ENCODE peak calls at places on chromosome 6, in six cellular contexts. X, U, A, O, Y and R are unnamed samples.
A peak's percentile ranks its signal among the peaks of the same experiment; 100 is the strongest.

GRCh38 chr6:8839626-8840025 is 404.3 kb upstream of the SLC35B3 start:
- DNase-seq in Y (no peak), U (no peak), X (no peak), A (no peak), O (no peak), R (peak; percentile 15)

GRCh38 chr6:30171677-30172471 is 8.5 kb downstream of the TRIM15 start:
- DNase-seq in Y (peak; percentile 30), X (peak; percentile 86), A (no peak), O (peak; percentile 17), U (peak; percentile 86), R (no peak)

GRCh38 chr6:11854418-11855165 is 76.0 kb upstream of the ADTRP start:
- DNase-seq in Y (peak; percentile 82), A (peak; percentile 89), O (no peak), X (no peak), U (no peak), R (no peak)

GRCh38 chr6:106084106-106084963 is 1.8 kb upstream of the PRDM1 start:
- DNase-seq in A (peak; percentile 92), U (peak; percentile 75), O (no peak), X (peak; percentile 93), Y (peak; percentile 90), R (no peak)

GRCh38 chr6:161301338-161301737 is 27.5 kb upstream of the AGPAT4 start:
- DNase-seq in Y (peak; percentile 81), O (no peak), X (no peak), A (peak; percentile 63), U (no peak), R (peak; percentile 71)

GRCh38 chr6:27130668-27131428 is 116.7 kb upstream of the PRSS16 start:
- DNase-seq in Y (no peak), U (no peak), A (no peak), O (no peak), X (no peak), R (no peak)

GRCh38 chr6:35165630-35166071 is 24.5 kb upstream of the TCP11 start:
- DNase-seq in O (no peak), Y (no peak), X (no peak), U (no peak), A (peak; percentile 87), R (peak; percentile 45)

GRCh38 chr6:84685983-84686584 is 78.3 kb downstream of the TBX18 start:
- DNase-seq in A (peak; percentile 16), U (no peak), Y (no peak), X (peak; percentile 70), O (no peak), R (peak; percentile 52)

GRCh38 chr6:169689247-169689646 is 12.6 kb downstream of the WDR27 start:
- DNase-seq in U (no peak), X (no peak), A (peak; percentile 88), O (no peak), Y (peak; percentile 68), R (peak; percentile 69)

GRCh38 chr6:138001750-138002349 is 105.4 kb downstream of the PERP start:
- DNase-seq in Y (peak; percentile 53), X (peak; percentile 53), A (peak; percentile 53), O (peak; percentile 37), U (no peak), R (peak; percentile 52)

GRCh38 chr6:160146454-160147145 is 25.0 kb downstream of the SLC22A1 start:
- DNase-seq in O (no peak), Y (no peak), U (no peak), X (no peak), A (no peak), R (peak; percentile 39)

GRCh38 chr6:3326179-3326971 is 67.6 kb downstream of the PSMG4 start:
- DNase-seq in Y (no peak), X (peak; percentile 64), U (no peak), A (no peak), O (no peak), R (peak; percentile 81)

GRCh38 chr6:28008053-28008452 is 51.0 kb downstream of the OR2B6 start:
- DNase-seq in A (no peak), X (no peak), U (no peak), Y (no peak), O (no peak), R (no peak)

GRCh38 chr6:134750669-134751068 is 199.2 kb downstream of the ALDH8A1 start:
- DNase-seq in U (no peak), Y (peak; percentile 26), X (no peak), O (no peak), A (peak; percentile 48), R (no peak)

GRCh38 chr6:104460759-104461530 is 398.8 kb downstream of the HACE1 start:
- DNase-seq in X (no peak), O (no peak), Y (no peak), U (no peak), A (no peak), R (no peak)

GRCh38 chr6:150689900-150690590 is 90.4 kb downstream of the PLEKHG1 start:
- DNase-seq in U (no peak), Y (no peak), A (no peak), O (no peak), X (no peak), R (no peak)

GRCh38 chr6:11288065-11288464 is 55.6 kb upstream of the NEDD9 start:
- DNase-seq in U (no peak), A (no peak), Y (no peak), O (no peak), X (no peak), R (no peak)

GRCh38 chr6:23446394-23447001 is 679.5 kb upstream of the NRSN1 start:
- DNase-seq in X (peak; percentile 49), A (peak; percentile 76), O (no peak), U (no peak), Y (peak; percentile 62), R (no peak)

GRCh38 chr6:11609324-11610071 is 71.9 kb downstream of the TMEM170B start:
- DNase-seq in Y (peak; percentile 89), X (peak; percentile 68), A (peak; percentile 85), O (no peak), U (no peak), R (peak; percentile 78)

GRCh38 chr6:55438217-55438616 is 110.9 kb downstream of the GFRAL start:
- DNase-seq in U (no peak), A (no peak), O (no peak), X (no peak), Y (no peak), R (no peak)

GRCh38 chr6:52143551-52143950 is 42.6 kb upstream of the IL17A start:
- DNase-seq in A (no peak), U (no peak), Y (no peak), X (no peak), O (no peak), R (no peak)

GRCh38 chr6:2196079-2196679 is 49.2 kb downstream of the GMDS start:
- DNase-seq in O (peak; percentile 31), X (peak; percentile 52), U (no peak), Y (peak; percentile 56), A (peak; percentile 61), R (peak; percentile 82)

GRCh38 chr6:142367061-142367460 is 65.3 kb downstream of the ADGRG6 start:
- DNase-seq in O (no peak), Y (no peak), A (no peak), U (no peak), X (no peak), R (no peak)

GRCh38 chr6:151524059-151524458 is 30.2 kb downstream of the CCDC170 start:
- DNase-seq in X (peak; percentile 16), A (no peak), U (peak; percentile 32), O (no peak), Y (no peak), R (no peak)

DNA sequence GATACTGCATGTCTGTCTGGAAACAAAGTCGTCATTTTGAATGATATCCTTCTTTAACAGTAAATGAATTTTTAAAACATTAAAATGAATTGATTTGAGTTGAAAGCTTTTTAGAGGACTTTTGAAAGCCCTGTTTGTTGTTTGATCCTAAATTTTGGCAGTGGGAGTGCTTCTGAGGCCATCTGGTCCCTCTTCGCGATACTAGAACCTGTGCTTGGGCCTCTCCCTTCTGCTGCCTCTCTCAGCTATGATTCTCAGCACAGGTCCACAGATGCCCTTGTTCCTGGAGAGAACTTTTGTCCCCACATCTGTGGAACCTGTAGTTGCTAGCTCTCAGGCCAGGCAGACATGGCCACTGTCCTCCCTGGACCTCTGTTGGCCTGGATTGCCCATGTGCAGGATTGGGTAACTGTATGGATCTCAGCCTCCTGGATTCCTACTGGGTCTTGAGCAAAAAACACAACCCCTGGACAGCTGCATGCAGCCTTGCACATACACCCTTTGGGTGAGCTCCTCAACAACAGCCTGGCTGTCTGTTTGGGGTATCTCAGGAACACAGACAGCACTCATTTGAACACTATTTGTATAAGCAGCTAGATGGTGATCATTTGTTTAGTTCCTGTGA is 21.9 kb downstream of the UST start:
- DNase-seq in A (no peak), Y (no peak), O (no peak), X (no peak), U (no peak), R (no peak)
- H3K18ac ChIP-seq in A (no peak overlapping the region), Y (no peak overlapping the region), O (no peak overlapping the region), X (no peak overlapping the region), U (peak overlapping the region; percentile 37), R (no peak overlapping the region)

DNA sequence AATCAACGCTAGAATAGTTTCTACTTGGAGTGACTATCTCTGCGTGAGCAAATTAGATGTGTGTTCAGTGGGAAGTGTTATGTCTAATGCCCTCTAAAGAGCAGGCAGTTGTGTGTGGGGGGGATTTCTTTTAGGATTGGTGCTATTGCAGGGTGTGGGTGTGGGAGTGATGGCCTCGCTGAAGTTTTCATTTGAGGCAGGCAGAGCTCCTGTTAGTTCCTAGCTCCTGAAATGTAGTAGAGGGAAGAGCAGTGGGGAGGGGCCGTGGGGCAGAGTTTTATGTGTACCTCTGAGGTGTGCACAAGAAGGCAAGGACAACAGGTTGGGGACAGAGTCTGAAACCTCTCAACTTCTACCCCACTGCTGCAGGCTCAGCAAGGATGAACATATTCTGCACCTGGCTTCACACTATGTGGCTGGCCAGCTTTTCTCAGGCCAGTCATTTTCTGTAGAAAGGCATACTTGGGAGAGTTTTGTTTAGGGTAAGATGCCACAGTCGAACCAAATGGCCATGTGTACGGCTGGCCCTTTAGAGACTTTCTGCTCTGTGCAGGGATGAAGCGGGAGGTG is 229.2 kb upstream of the SUPT3H start:
- DNase-seq in U (no peak), X (no peak), Y (no peak), A (no peak), O (no peak), R (no peak)
- H3K4ac ChIP-seq in U (no peak overlapping the region), X (no peak overlapping the region), Y (no peak overlapping the region), A (no peak overlapping the region), O (no peak overlapping the region), R (no peak overlapping the region)

GRCh38 chr6:75143186-75143585 is 62.7 kb downstream of the COL12A1 start:
- DNase-seq in A (peak; percentile 90), Y (peak; percentile 37), O (no peak), U (no peak), X (no peak), R (no peak)
- H3K18ac ChIP-seq in A (no peak overlapping the region), Y (no peak overlapping the region), O (no peak overlapping the region), U (no peak overlapping the region), X (no peak overlapping the region), R (no peak overlapping the region)

DNA sequence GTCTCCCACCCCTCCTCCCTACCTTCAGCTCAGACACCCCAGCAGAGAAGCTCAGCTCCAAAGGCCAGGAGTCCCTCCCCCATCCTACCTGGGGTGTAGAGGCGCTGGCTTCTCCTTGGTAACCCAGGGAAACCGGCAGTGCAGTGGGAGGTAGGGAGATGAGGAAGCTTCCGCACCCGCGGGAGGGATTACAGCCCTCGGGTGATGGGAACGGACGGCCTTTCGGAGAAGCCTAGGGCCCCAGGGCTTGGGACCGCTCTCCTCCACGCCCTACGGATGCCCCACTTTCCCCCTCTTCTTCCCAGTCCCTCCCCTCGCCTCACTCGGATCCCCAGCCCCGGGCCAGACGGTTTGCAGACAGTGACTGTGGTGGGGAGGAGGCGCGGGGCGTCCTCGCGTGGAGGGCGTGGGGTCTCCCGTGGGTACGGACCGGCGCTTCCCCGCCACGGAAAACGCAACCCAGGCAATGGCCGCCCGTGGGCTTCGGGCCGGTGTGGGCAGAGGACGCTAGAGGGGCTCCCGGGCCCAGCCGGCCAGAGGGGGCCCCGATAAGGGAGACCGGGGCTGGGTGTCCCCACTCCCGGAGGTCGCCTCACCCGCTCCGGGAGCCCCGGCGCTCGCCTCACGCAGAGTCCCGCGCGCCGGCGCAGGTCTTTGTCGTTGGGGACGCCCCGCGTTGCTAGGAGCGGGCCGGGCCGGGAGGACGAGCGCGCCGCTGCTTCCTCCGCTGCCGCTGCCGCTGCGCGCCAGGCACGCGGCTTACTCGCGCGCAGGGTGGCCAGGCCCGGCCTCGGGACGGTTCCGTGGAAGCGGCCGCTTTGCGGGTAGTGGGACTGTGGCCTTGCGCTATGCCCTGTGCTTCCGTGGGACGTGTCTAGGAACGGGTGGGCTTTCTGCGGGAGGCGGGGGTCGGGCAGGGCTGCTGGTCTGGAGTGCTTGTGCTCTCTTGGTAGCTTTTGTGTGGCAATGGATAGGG is 15.8 kb downstream of the AARS2 start:
- DNase-seq in U (peak; percentile 56), X (peak; percentile 54), A (peak; percentile 29), Y (peak; percentile 38), O (peak; percentile 51), R (no peak)
- H3K4ac ChIP-seq in U (no peak overlapping the region), X (no peak overlapping the region), A (peak overlapping the region; percentile 82), Y (no peak overlapping the region), O (peak overlapping the region; percentile 44), R (no peak overlapping the region)